ENCODE peak calls at places on chromosomes 2 and 18, in five cellular contexts. One of them, this sample, is unnamed.

GRCh38 chr2:100752628-100753333 is 67.2 kb upstream of the NPAS2 start:
- DNase-seq in astrocyte of the hippocampus: peak
- DNase-seq in EH: peak
- DNase-seq in CD4-positive, alpha-beta T cell: no peak
- DNase-seq in HTR-8/SVneo: peak
- DNase-seq in this sample: no peak

GRCh38 chr2:223920109-223920508 is 25.0 kb downstream of the WDFY1 start:
- DNase-seq in astrocyte of the hippocampus: no peak
- DNase-seq in EH: no peak
- DNase-seq in CD4-positive, alpha-beta T cell: no peak
- DNase-seq in HTR-8/SVneo: no peak
- DNase-seq in this sample: no peak

GRCh38 chr2:144020047-144020446 is 499.9 kb downstream of the ZEB2 start:
- DNase-seq in astrocyte of the hippocampus: no peak
- DNase-seq in EH: no peak
- DNase-seq in CD4-positive, alpha-beta T cell: no peak
- DNase-seq in HTR-8/SVneo: no peak
- DNase-seq in this sample: no peak

GRCh38 chr2:191622374-191623320 is 55.3 kb upstream of the NABP1 start:
- DNase-seq in astrocyte of the hippocampus: no peak
- DNase-seq in EH: no peak
- DNase-seq in CD4-positive, alpha-beta T cell: no peak
- DNase-seq in HTR-8/SVneo: no peak
- DNase-seq in this sample: no peak

GRCh38 chr2:181235683-181236459 is 221.3 kb upstream of the ITGA4 start:
- DNase-seq in astrocyte of the hippocampus: no peak
- DNase-seq in EH: no peak
- DNase-seq in CD4-positive, alpha-beta T cell: no peak
- DNase-seq in HTR-8/SVneo: no peak
- DNase-seq in this sample: no peak

GRCh38 chr2:169141713-169142352 is 72.5 kb downstream of the DHRS9 start:
- DNase-seq in astrocyte of the hippocampus: peak
- DNase-seq in EH: peak
- DNase-seq in CD4-positive, alpha-beta T cell: peak
- DNase-seq in HTR-8/SVneo: peak
- DNase-seq in this sample: peak

GRCh38 chr2:169891593-169892298 is 64.5 kb downstream of the UBR3 start:
- DNase-seq in astrocyte of the hippocampus: peak
- DNase-seq in EH: peak
- DNase-seq in CD4-positive, alpha-beta T cell: no peak
- DNase-seq in HTR-8/SVneo: no peak
- DNase-seq in this sample: no peak

GRCh38 chr2:120108749-120109148 is 95.9 kb downstream of the EPB41L5 start:
- DNase-seq in astrocyte of the hippocampus: no peak
- DNase-seq in EH: peak
- DNase-seq in CD4-positive, alpha-beta T cell: no peak
- DNase-seq in HTR-8/SVneo: no peak
- DNase-seq in this sample: no peak

GRCh38 chr2:108612514-108613183 is 78.4 kb downstream of the LIMS1 start:
- DNase-seq in astrocyte of the hippocampus: no peak
- DNase-seq in EH: no peak
- DNase-seq in CD4-positive, alpha-beta T cell: peak
- DNase-seq in HTR-8/SVneo: no peak
- DNase-seq in this sample: no peak

GRCh38 chr2:84493494-84493893 is 22.8 kb upstream of the DNAH6 start:
- DNase-seq in astrocyte of the hippocampus: peak
- DNase-seq in EH: peak
- DNase-seq in CD4-positive, alpha-beta T cell: no peak
- DNase-seq in HTR-8/SVneo: peak
- DNase-seq in this sample: no peak

GRCh38 chr2:137838255-137839092 is 125.8 kb upstream of the HNMT start:
- DNase-seq in astrocyte of the hippocampus: peak
- DNase-seq in EH: peak
- DNase-seq in CD4-positive, alpha-beta T cell: no peak
- DNase-seq in HTR-8/SVneo: peak
- DNase-seq in this sample: no peak

GRCh38 chr18:74715865-74716712 is 118.4 kb downstream of the ZNF407 start:
- DNase-seq in astrocyte of the hippocampus: no peak
- DNase-seq in EH: no peak
- DNase-seq in CD4-positive, alpha-beta T cell: no peak
- DNase-seq in HTR-8/SVneo: no peak
- DNase-seq in this sample: no peak

GRCh38 chr2:134862674-134863073 is 24.3 kb downstream of the ACMSD start:
- DNase-seq in astrocyte of the hippocampus: no peak
- DNase-seq in EH: no peak
- DNase-seq in CD4-positive, alpha-beta T cell: no peak
- DNase-seq in HTR-8/SVneo: no peak
- DNase-seq in this sample: no peak

GRCh38 chr18:54612237-54612636 is 21.2 kb downstream of the DYNAP start:
- DNase-seq in astrocyte of the hippocampus: peak
- DNase-seq in EH: no peak
- DNase-seq in CD4-positive, alpha-beta T cell: no peak
- DNase-seq in HTR-8/SVneo: no peak
- DNase-seq in this sample: no peak